ENCODE peak calls at places on chromosome 9, in eight cellular contexts. L, F, P, W, R, M, O and U are unnamed samples.

GRCh38 chr9:124372038-124372437 is 43.2 kb downstream of the PSMB7 start:
- DNase-seq in R (no peak), M (no peak), W (no peak), O (no peak), L (no peak), P (no peak), F (no peak), U (no peak)

GRCh38 chr9:78769684-78770083 is 472.8 kb downstream of the PSAT1 start:
- DNase-seq in L (no peak), F (no peak), M (no peak), O (no peak), R (no peak), P (no peak), W (peak), U (no peak)

GRCh38 chr9:124660341-124660801 is 110.7 kb downstream of the NR6A1 start:
- DNase-seq in O (no peak), W (peak), P (peak), M (no peak), F (no peak), L (no peak), R (peak), U (no peak)

GRCh38 chr9:20728493-20729220 is 44.6 kb downstream of the FOCAD start:
- DNase-seq in O (no peak), W (peak), F (no peak), R (no peak), L (no peak), M (no peak), P (no peak), U (no peak)

GRCh38 chr9:120259100-120259499 is 320.9 kb downstream of the CDK5RAP2 start:
- DNase-seq in O (no peak), R (no peak), M (no peak), L (no peak), F (no peak), W (no peak), P (no peak), U (no peak)

GRCh38 chr9:21056931-21057330 is 20.8 kb downstream of the IFNB1 start:
- DNase-seq in P (no peak), M (no peak), W (peak), R (no peak), L (no peak), F (no peak), O (no peak), U (no peak)

GRCh38 chr9:72807765-72808445 is 144.9 kb downstream of the ALDH1A1 start:
- DNase-seq in O (no peak), W (peak), F (no peak), L (no peak), P (no peak), M (no peak), R (peak), U (no peak)

GRCh38 chr9:136644343-136644592 is 18.4 kb upstream of the EGFL7 start:
- DNase-seq in L (no peak), W (peak), P (no peak), O (no peak), R (no peak), F (no peak), M (no peak), U (no peak)

GRCh38 chr9:5587024-5587423 is 41.9 kb upstream of the RIC1 start:
- DNase-seq in P (no peak), L (no peak), M (peak), W (peak), F (no peak), R (no peak), O (no peak), U (no peak)

GRCh38 chr9:128910906-128911305 is 9.9 kb upstream of the PHYHD1 start:
- DNase-seq in L (no peak), P (no peak), M (no peak), F (no peak), O (no peak), W (no peak), R (no peak), U (no peak)

GRCh38 chr9:79469164-79469563 is 102.6 kb upstream of the TLE4 start:
- DNase-seq in F (no peak), P (peak), W (no peak), L (no peak), M (no peak), R (no peak), O (no peak), U (no peak)

GRCh38 chr9:33881635-33882034 is 64.7 kb downstream of the UBE2R2 start:
- DNase-seq in W (peak), P (no peak), O (no peak), L (no peak), M (no peak), R (no peak), F (no peak), U (no peak)